ENCODE peak calls at places on chromosome 5, in five cellular contexts. One of them, this sample, is unnamed.

GRCh38 chr5:153960269-153961215 is 78.2 kb downstream of the FAM114A2 start:
- DNase-seq in CD4-positive, alpha-beta T cell: no peak
- DNase-seq in T-cell: peak
- DNase-seq in GM06990: no peak
- DNase-seq in effector memory CD8-positive, alpha-beta T cell: peak
- DNase-seq in this sample: no peak

GRCh38 chr5:9056046-9056445 is 489.8 kb downstream of the SEMA5A start:
- DNase-seq in CD4-positive, alpha-beta T cell: no peak
- DNase-seq in T-cell: no peak
- DNase-seq in GM06990: no peak
- DNase-seq in effector memory CD8-positive, alpha-beta T cell: no peak
- DNase-seq in this sample: no peak

GRCh38 chr5:42250-42649 is 49.7 kb upstream of the PLEKHG4B start:
- DNase-seq in CD4-positive, alpha-beta T cell: no peak
- DNase-seq in T-cell: no peak
- DNase-seq in GM06990: no peak
- DNase-seq in effector memory CD8-positive, alpha-beta T cell: no peak
- DNase-seq in this sample: no peak

GRCh38 chr5:142520885-142521284 is 165.0 kb downstream of the FGF1 start:
- DNase-seq in CD4-positive, alpha-beta T cell: no peak
- DNase-seq in T-cell: no peak
- DNase-seq in GM06990: no peak
- DNase-seq in effector memory CD8-positive, alpha-beta T cell: no peak
- DNase-seq in this sample: no peak

GRCh38 chr5:172567843-172568242 is 73.2 kb upstream of the NEURL1B start:
- DNase-seq in CD4-positive, alpha-beta T cell: no peak
- DNase-seq in T-cell: no peak
- DNase-seq in GM06990: no peak
- DNase-seq in effector memory CD8-positive, alpha-beta T cell: no peak
- DNase-seq in this sample: no peak

GRCh38 chr5:169302491-169303118 is 1.7 kb upstream of the SLIT3 start:
- DNase-seq in CD4-positive, alpha-beta T cell: no peak
- DNase-seq in T-cell: peak
- DNase-seq in GM06990: no peak
- DNase-seq in effector memory CD8-positive, alpha-beta T cell: peak
- DNase-seq in this sample: peak

GRCh38 chr5:134524219-134524825 is 1.1 kb upstream of the JADE2 start:
- DNase-seq in CD4-positive, alpha-beta T cell: peak
- DNase-seq in T-cell: peak
- DNase-seq in GM06990: peak
- DNase-seq in effector memory CD8-positive, alpha-beta T cell: peak
- DNase-seq in this sample: no peak

GRCh38 chr5:137503456-137503855 is 4.3 kb upstream of the SPOCK1 start:
- DNase-seq in CD4-positive, alpha-beta T cell: no peak
- DNase-seq in T-cell: no peak
- DNase-seq in GM06990: no peak
- DNase-seq in effector memory CD8-positive, alpha-beta T cell: no peak
- DNase-seq in this sample: no peak

GRCh38 chr5:138981606-138982005 is 106.5 kb upstream of the LRRTM2 start:
- DNase-seq in CD4-positive, alpha-beta T cell: no peak
- DNase-seq in T-cell: no peak
- DNase-seq in GM06990: no peak
- DNase-seq in effector memory CD8-positive, alpha-beta T cell: peak
- DNase-seq in this sample: no peak

GRCh38 chr5:36879274-36880033 is 2.9 kb downstream of the NIPBL start:
- DNase-seq in CD4-positive, alpha-beta T cell: no peak
- DNase-seq in T-cell: no peak
- DNase-seq in GM06990: no peak
- DNase-seq in effector memory CD8-positive, alpha-beta T cell: no peak
- DNase-seq in this sample: no peak

GRCh38 chr5:581266-581665 is 30.9 kb upstream of the CEP72 start:
- DNase-seq in CD4-positive, alpha-beta T cell: no peak
- DNase-seq in T-cell: no peak
- DNase-seq in GM06990: no peak
- DNase-seq in effector memory CD8-positive, alpha-beta T cell: no peak
- DNase-seq in this sample: no peak

GRCh38 chr5:150599917-150600511 is 40.4 kb upstream of the SYNPO start:
- DNase-seq in CD4-positive, alpha-beta T cell: no peak
- DNase-seq in T-cell: no peak
- DNase-seq in GM06990: no peak
- DNase-seq in effector memory CD8-positive, alpha-beta T cell: no peak
- DNase-seq in this sample: no peak

GRCh38 chr5:40679071-40679997 is at the start of gene PTGER4:
- DNase-seq in CD4-positive, alpha-beta T cell: peak
- DNase-seq in T-cell: peak
- DNase-seq in GM06990: peak
- DNase-seq in effector memory CD8-positive, alpha-beta T cell: peak
- DNase-seq in this sample: no peak

GRCh38 chr5:141371572-141372475 is 1.8 kb downstream of the PCDHGB3 start:
- DNase-seq in CD4-positive, alpha-beta T cell: no peak
- DNase-seq in T-cell: no peak
- DNase-seq in GM06990: no peak
- DNase-seq in effector memory CD8-positive, alpha-beta T cell: no peak
- DNase-seq in this sample: no peak

GRCh38 chr5:142685418-142686209 is at the start of gene FGF1:
- DNase-seq in CD4-positive, alpha-beta T cell: no peak
- DNase-seq in T-cell: no peak
- DNase-seq in GM06990: no peak
- DNase-seq in effector memory CD8-positive, alpha-beta T cell: no peak
- DNase-seq in this sample: no peak

GRCh38 chr5:624951-625230 is 12.8 kb downstream of the CEP72 start:
- DNase-seq in CD4-positive, alpha-beta T cell: no peak
- DNase-seq in T-cell: no peak
- DNase-seq in GM06990: no peak
- DNase-seq in effector memory CD8-positive, alpha-beta T cell: no peak
- DNase-seq in this sample: no peak

GRCh38 chr5:3517331-3517730 is 78.3 kb upstream of the IRX1 start:
- DNase-seq in CD4-positive, alpha-beta T cell: no peak
- DNase-seq in T-cell: no peak
- DNase-seq in GM06990: no peak
- DNase-seq in effector memory CD8-positive, alpha-beta T cell: no peak
- DNase-seq in this sample: no peak

GRCh38 chr5:132655821-132656773 is 1.9 kb upstream of the IL13 start:
- DNase-seq in CD4-positive, alpha-beta T cell: no peak
- DNase-seq in T-cell: no peak
- DNase-seq in GM06990: peak
- DNase-seq in effector memory CD8-positive, alpha-beta T cell: peak
- DNase-seq in this sample: no peak

GRCh38 chr5:14242447-14242846 is 99.3 kb downstream of the TRIO start:
- DNase-seq in CD4-positive, alpha-beta T cell: no peak
- DNase-seq in T-cell: no peak
- DNase-seq in GM06990: no peak
- DNase-seq in effector memory CD8-positive, alpha-beta T cell: no peak
- DNase-seq in this sample: no peak

GRCh38 chr5:109016300-109016699 is 268.6 kb downstream of the FER start:
- DNase-seq in CD4-positive, alpha-beta T cell: no peak
- DNase-seq in T-cell: no peak
- DNase-seq in GM06990: no peak
- DNase-seq in effector memory CD8-positive, alpha-beta T cell: no peak
- DNase-seq in this sample: no peak

GRCh38 chr5:137737349-137738256 is 1.7 kb upstream of the KLHL3 start:
- DNase-seq in CD4-positive, alpha-beta T cell: no peak
- DNase-seq in T-cell: no peak
- DNase-seq in GM06990: peak
- DNase-seq in effector memory CD8-positive, alpha-beta T cell: no peak
- DNase-seq in this sample: no peak

GRCh38 chr5:159442210-159442850 is 112.0 kb upstream of the IL12B start:
- DNase-seq in CD4-positive, alpha-beta T cell: no peak
- DNase-seq in T-cell: no peak
- DNase-seq in GM06990: no peak
- DNase-seq in effector memory CD8-positive, alpha-beta T cell: no peak
- DNase-seq in this sample: no peak

GRCh38 chr5:132203464-132203818 is 24.2 kb downstream of the P4HA2 start:
- DNase-seq in CD4-positive, alpha-beta T cell: no peak
- DNase-seq in T-cell: no peak
- DNase-seq in GM06990: no peak
- DNase-seq in effector memory CD8-positive, alpha-beta T cell: no peak
- DNase-seq in this sample: no peak

GRCh38 chr5:35371971-35372426 is 141.7 kb upstream of the PRLR start:
- DNase-seq in CD4-positive, alpha-beta T cell: no peak
- DNase-seq in T-cell: no peak
- DNase-seq in GM06990: no peak
- DNase-seq in effector memory CD8-positive, alpha-beta T cell: no peak
- DNase-seq in this sample: no peak

GRCh38 chr5:43152946-43153345 is 32.2 kb downstream of the ZNF131 start:
- DNase-seq in CD4-positive, alpha-beta T cell: no peak
- DNase-seq in T-cell: no peak
- DNase-seq in GM06990: no peak
- DNase-seq in effector memory CD8-positive, alpha-beta T cell: no peak
- DNase-seq in this sample: no peak

GRCh38 chr5:83516361-83516760 is 44.8 kb downstream of the VCAN start:
- DNase-seq in CD4-positive, alpha-beta T cell: no peak
- DNase-seq in T-cell: no peak
- DNase-seq in GM06990: no peak
- DNase-seq in effector memory CD8-positive, alpha-beta T cell: no peak
- DNase-seq in this sample: no peak

GRCh38 chr5:139795074-139796001 is at the start of gene PSD2:
- DNase-seq in CD4-positive, alpha-beta T cell: no peak
- DNase-seq in T-cell: no peak
- DNase-seq in GM06990: no peak
- DNase-seq in effector memory CD8-positive, alpha-beta T cell: no peak
- DNase-seq in this sample: no peak

GRCh38 chr5:124583469-124584350 is 162.7 kb downstream of the ZNF608 start:
- DNase-seq in CD4-positive, alpha-beta T cell: no peak
- DNase-seq in T-cell: no peak
- DNase-seq in GM06990: peak
- DNase-seq in effector memory CD8-positive, alpha-beta T cell: no peak
- DNase-seq in this sample: peak

This sample was measured in GM12864.